ENCODE peak calls at places on chromosomes 16 and 17, in six cellular contexts. One of them, this sample, is unnamed.

GRCh38 chr17:75457047-75457654 is 716 bp downstream of the TMEM94 start:
- DNase-seq in astrocyte of the cerebellum: no peak
- DNase-seq in esophagus muscularis mucosa: no peak
- DNase-seq in lung: no peak
- DNase-seq in uterus: peak; percentile 52
- DNase-seq in mammary epithelial cell: peak; percentile 15
- DNase-seq in this sample: no peak

GRCh38 chr16:55496509-55497145 is 12.2 kb upstream of the LPCAT2 start:
- DNase-seq in astrocyte of the cerebellum: no peak
- DNase-seq in esophagus muscularis mucosa: peak; percentile 86
- DNase-seq in lung: peak; percentile 24
- DNase-seq in uterus: no peak
- DNase-seq in mammary epithelial cell: no peak
- DNase-seq in this sample: no peak

GRCh38 chr17:49567104-49567521 is 8.6 kb upstream of the NXPH3 start:
- DNase-seq in astrocyte of the cerebellum: no peak
- DNase-seq in esophagus muscularis mucosa: no peak
- DNase-seq in lung: no peak
- DNase-seq in uterus: peak; percentile 43
- DNase-seq in mammary epithelial cell: no peak
- DNase-seq in this sample: no peak

GRCh38 chr17:83089322-83090156 is 10.1 kb downstream of the METRNL start:
- DNase-seq in astrocyte of the cerebellum: no peak
- DNase-seq in esophagus muscularis mucosa: no peak
- DNase-seq in lung: no peak
- DNase-seq in uterus: no peak
- DNase-seq in mammary epithelial cell: no peak
- DNase-seq in this sample: no peak

GRCh38 chr17:44164476-44164875 is 6.0 kb upstream of the ASB16 start:
- DNase-seq in astrocyte of the cerebellum: no peak
- DNase-seq in esophagus muscularis mucosa: no peak
- DNase-seq in lung: no peak
- DNase-seq in uterus: no peak
- DNase-seq in mammary epithelial cell: no peak
- DNase-seq in this sample: no peak

GRCh38 chr16:11142951-11143740 is 112.9 kb downstream of the SOCS1 start:
- DNase-seq in astrocyte of the cerebellum: no peak
- DNase-seq in esophagus muscularis mucosa: no peak
- DNase-seq in lung: no peak
- DNase-seq in uterus: no peak
- DNase-seq in mammary epithelial cell: no peak
- DNase-seq in this sample: no peak

GRCh38 chr16:57923841-57924240 is 47.1 kb downstream of the CNGB1 start:
- DNase-seq in astrocyte of the cerebellum: no peak
- DNase-seq in esophagus muscularis mucosa: no peak
- DNase-seq in lung: no peak
- DNase-seq in uterus: no peak
- DNase-seq in mammary epithelial cell: no peak
- DNase-seq in this sample: no peak

GRCh38 chr17:61466246-61466645 is 14.0 kb downstream of the TBX4 start:
- DNase-seq in astrocyte of the cerebellum: no peak
- DNase-seq in esophagus muscularis mucosa: no peak
- DNase-seq in lung: no peak
- DNase-seq in uterus: peak; percentile 2
- DNase-seq in mammary epithelial cell: no peak
- DNase-seq in this sample: no peak

GRCh38 chr16:66443269-66443652 is 16.2 kb downstream of the BEAN1 start:
- DNase-seq in astrocyte of the cerebellum: peak; percentile 20
- DNase-seq in esophagus muscularis mucosa: no peak
- DNase-seq in lung: no peak
- DNase-seq in uterus: no peak
- DNase-seq in mammary epithelial cell: no peak
- DNase-seq in this sample: no peak

GRCh38 chr17:82180776-82181528 is 31.7 kb downstream of the CCDC57 start:
- DNase-seq in astrocyte of the cerebellum: no peak
- DNase-seq in esophagus muscularis mucosa: no peak
- DNase-seq in lung: no peak
- DNase-seq in uterus: no peak
- DNase-seq in mammary epithelial cell: no peak
- DNase-seq in this sample: no peak

GRCh38 chr17:27778193-27778592 is 22.1 kb downstream of the NOS2 start:
- DNase-seq in astrocyte of the cerebellum: peak; percentile 56
- DNase-seq in esophagus muscularis mucosa: no peak
- DNase-seq in lung: no peak
- DNase-seq in uterus: no peak
- DNase-seq in mammary epithelial cell: peak; percentile 81
- DNase-seq in this sample: no peak

GRCh38 chr16:50354629-50355456 is 13.9 kb downstream of the BRD7 start:
- DNase-seq in astrocyte of the cerebellum: no peak
- DNase-seq in esophagus muscularis mucosa: no peak
- DNase-seq in lung: no peak
- DNase-seq in uterus: no peak
- DNase-seq in mammary epithelial cell: no peak
- DNase-seq in this sample: no peak

GRCh38 chr16:29900102-29900887 is at the start of gene ASPHD1:
- DNase-seq in astrocyte of the cerebellum: no peak
- DNase-seq in esophagus muscularis mucosa: no peak
- DNase-seq in lung: peak; percentile 70
- DNase-seq in uterus: peak; percentile 76
- DNase-seq in mammary epithelial cell: peak; percentile 84
- DNase-seq in this sample: peak; percentile 64

GRCh38 chr16:61148930-61149329 is 887.3 kb downstream of the CDH8 start:
- DNase-seq in astrocyte of the cerebellum: no peak
- DNase-seq in esophagus muscularis mucosa: no peak
- DNase-seq in lung: no peak
- DNase-seq in uterus: no peak
- DNase-seq in mammary epithelial cell: no peak
- DNase-seq in this sample: no peak

GRCh38 chr17:1201132-1201702 is 21.4 kb upstream of the ABR start:
- DNase-seq in astrocyte of the cerebellum: no peak
- DNase-seq in esophagus muscularis mucosa: peak; percentile 78
- DNase-seq in lung: no peak
- DNase-seq in uterus: no peak
- DNase-seq in mammary epithelial cell: no peak
- DNase-seq in this sample: no peak

GRCh38 chr17:82213251-82214011 is 789 bp upstream of the CCDC57 start:
- DNase-seq in astrocyte of the cerebellum: peak; percentile 44
- DNase-seq in esophagus muscularis mucosa: no peak
- DNase-seq in lung: no peak
- DNase-seq in uterus: peak; percentile 66
- DNase-seq in mammary epithelial cell: peak; percentile 66
- DNase-seq in this sample: no peak

GRCh38 chr16:353404-354285 is 1.1 kb upstream of the AXIN1 start:
- DNase-seq in astrocyte of the cerebellum: no peak
- DNase-seq in esophagus muscularis mucosa: no peak
- DNase-seq in lung: no peak
- DNase-seq in uterus: peak; percentile 40
- DNase-seq in mammary epithelial cell: peak; percentile 38
- DNase-seq in this sample: no peak

GRCh38 chr16:351804-352520 is 561 bp downstream of the AXIN1 start:
- DNase-seq in astrocyte of the cerebellum: no peak
- DNase-seq in esophagus muscularis mucosa: no peak
- DNase-seq in lung: no peak
- DNase-seq in uterus: peak; percentile 47
- DNase-seq in mammary epithelial cell: no peak
- DNase-seq in this sample: no peak

GRCh38 chr16:354971-355441 is 2.5 kb upstream of the AXIN1 start:
- DNase-seq in astrocyte of the cerebellum: no peak
- DNase-seq in esophagus muscularis mucosa: no peak
- DNase-seq in lung: no peak
- DNase-seq in uterus: no peak
- DNase-seq in mammary epithelial cell: no peak
- DNase-seq in this sample: no peak

GRCh38 chr16:354286-354881 is 1.9 kb upstream of the AXIN1 start:
- DNase-seq in astrocyte of the cerebellum: no peak
- DNase-seq in esophagus muscularis mucosa: no peak
- DNase-seq in lung: no peak
- DNase-seq in uterus: no peak
- DNase-seq in mammary epithelial cell: peak; percentile 90
- DNase-seq in this sample: no peak

DNA sequence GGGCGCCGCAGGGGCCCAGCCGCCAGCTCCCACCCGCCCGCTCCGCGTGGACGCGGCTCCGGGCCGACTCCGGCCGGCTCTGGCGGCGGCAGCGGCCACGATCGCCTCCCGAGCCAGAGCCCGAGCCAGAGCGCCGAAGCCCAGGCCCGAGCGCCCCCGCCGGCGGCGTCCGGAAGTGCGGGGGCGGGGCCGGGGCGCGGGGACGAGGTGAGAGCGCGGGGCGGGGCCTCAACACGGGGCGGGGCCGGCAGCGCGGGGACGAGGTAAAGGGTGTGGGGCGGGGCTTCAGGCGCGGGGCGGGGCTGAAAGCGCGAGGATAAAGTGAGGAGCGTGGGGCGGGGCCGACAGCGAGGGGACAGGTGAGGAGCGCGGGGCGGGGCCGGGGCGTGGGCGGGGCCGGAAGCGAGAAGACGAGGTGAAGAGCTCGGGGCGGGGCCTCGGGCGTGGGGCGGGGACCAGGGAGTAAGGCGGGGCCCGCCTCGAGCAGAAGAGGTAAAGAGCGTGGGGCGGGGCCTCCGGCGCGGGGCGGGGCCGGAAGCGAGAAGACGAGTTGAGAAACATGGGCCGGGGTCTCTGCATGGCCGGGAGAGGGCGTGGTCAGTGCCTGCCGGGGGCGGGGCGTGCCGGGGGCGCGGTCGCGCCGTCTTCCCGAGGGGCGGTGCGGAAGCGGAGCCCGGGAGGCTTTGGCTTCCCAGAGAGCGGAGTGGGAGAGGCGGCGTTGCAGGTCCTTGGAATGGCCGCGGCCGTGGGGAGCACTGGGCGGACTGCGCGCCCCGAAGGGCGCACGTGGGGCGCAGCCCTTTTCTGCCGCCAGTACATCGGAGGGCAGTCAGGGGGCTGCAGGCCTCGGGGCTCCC is at the start of gene AXIN1:
- DNase-seq in astrocyte of the cerebellum: peak; percentile 76
- DNase-seq in esophagus muscularis mucosa: peak; percentile 100
- DNase-seq in lung: peak; percentile 100
- DNase-seq in uterus: peak; percentile 99
- DNase-seq in mammary epithelial cell: peak; percentile 97
- DNase-seq in this sample: peak; percentile 76
- TF ChIP-seq CTCF in astrocyte of the cerebellum: peak; percentile 35
- TF ChIP-seq CTCF in esophagus muscularis mucosa: peak; percentile 79
- TF ChIP-seq CTCF in lung: peak; percentile 34
- TF ChIP-seq CTCF in uterus: peak; percentile 61
- TF ChIP-seq CTCF in mammary epithelial cell: peak; percentile 5
- TF ChIP-seq CTCF in this sample: no peak

DNA sequence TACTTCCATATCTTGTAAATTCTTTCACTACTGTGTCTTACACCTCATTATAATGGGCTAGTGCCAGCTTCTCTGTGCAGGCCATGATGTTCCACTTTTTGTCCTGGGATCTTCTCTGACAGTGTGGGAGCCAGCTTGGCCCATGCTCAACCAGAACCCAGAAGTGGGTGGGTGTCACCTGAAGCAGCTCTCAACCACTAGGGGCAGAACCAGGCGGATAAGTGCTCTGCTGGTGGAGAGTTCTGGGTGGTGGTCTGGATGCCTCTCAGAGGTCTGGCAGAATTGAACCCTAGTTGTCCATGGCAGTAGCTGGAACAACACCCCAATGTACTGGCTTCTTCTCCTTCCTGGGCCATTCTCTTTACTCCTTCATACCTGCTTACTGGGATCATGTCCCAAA is 254.1 kb upstream of the N4BP1 start:
- DNase-seq in astrocyte of the cerebellum: no peak
- DNase-seq in esophagus muscularis mucosa: no peak
- DNase-seq in lung: no peak
- DNase-seq in uterus: no peak
- DNase-seq in mammary epithelial cell: no peak
- DNase-seq in this sample: no peak
- TF ChIP-seq CTCF in astrocyte of the cerebellum: no peak
- TF ChIP-seq CTCF in esophagus muscularis mucosa: no peak
- TF ChIP-seq CTCF in lung: no peak
- TF ChIP-seq CTCF in uterus: no peak
- TF ChIP-seq CTCF in mammary epithelial cell: no peak
- TF ChIP-seq CTCF in this sample: no peak

DNA sequence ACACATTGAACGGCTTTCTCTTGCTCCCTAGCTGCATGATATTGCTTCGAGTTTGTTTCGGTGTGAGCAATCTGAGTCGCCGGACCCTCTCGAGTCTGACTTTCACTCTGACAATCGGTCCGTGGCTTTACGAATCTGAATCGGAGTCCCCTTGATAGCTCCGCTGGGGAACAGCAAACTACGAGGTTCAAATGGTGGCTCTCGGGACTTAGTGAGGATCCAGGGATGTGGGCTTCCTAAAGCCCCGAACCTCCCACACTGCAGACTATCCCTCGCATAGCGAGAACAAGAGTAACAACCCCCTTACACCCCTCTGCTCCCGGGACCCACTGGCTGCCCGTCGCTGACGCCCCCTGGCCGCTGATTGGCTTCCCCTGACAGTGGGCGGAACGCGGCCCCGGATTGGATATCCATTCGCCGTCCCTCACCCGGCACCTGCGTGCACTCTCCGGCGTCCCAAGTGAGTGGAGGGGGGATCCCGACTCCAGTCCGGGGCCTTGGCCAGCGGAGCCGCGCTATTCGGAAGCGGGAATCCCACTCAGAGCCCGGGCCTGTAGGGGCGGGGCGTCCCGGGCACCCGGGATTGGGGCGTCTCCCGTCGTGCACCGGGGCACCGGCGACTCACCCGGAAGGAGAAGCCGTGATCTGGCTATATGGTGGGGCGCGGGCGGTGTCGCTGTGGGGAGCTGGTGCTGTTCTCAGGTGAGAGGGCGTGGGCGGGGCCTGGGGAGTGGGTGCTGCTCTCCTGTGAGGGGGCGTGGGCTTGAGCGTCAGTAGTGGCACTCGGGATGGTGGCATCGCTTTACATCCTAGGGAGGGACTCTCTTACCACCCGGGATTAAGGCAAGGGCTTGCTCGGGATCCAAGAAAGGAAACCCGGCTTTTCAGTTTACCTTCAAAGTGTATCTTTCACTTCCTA is at the start of gene SNX11:
- DNase-seq in astrocyte of the cerebellum: peak; percentile 64
- DNase-seq in esophagus muscularis mucosa: peak; percentile 99
- DNase-seq in lung: peak; percentile 92
- DNase-seq in uterus: peak; percentile 84
- DNase-seq in mammary epithelial cell: peak; percentile 92
- DNase-seq in this sample: peak; percentile 66
- TF ChIP-seq CTCF in astrocyte of the cerebellum: peak; percentile 2
- TF ChIP-seq CTCF in esophagus muscularis mucosa: no peak
- TF ChIP-seq CTCF in lung: no peak
- TF ChIP-seq CTCF in uterus: peak; percentile 3
- TF ChIP-seq CTCF in mammary epithelial cell: no peak
- TF ChIP-seq CTCF in this sample: no peak

DNA sequence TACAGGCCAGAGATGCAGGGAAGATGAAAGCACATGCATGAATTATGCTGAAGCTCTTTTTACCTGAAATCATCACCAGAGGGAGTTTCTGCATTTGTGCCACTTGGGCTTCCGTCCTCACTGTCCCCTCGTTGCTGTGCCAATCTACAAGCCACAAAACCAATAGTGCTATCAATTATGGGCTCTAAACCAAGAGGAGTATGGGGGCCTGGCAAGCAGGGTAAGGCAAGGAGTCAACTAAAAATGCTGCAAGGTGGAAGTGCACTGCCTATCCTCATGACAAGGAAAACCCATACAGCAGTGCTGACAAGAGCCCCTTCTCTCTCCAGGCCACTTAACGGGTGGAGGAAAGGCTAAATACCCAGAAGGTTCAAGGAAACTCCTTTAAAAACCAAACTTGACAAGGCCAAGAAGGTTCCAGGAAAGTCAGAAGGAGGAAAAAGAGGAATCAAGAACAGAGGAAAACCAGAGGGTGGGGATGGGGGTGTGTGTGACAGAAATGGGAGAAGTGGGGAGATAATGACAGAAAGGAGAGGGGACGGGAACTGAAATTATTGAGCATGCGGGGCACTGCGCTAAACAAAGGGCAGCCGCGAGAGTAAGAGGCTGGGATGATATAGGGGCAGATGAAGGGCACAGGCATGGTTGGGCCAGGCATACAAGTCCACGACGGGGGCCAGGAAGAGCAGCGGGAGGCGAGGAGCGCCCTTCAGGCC is 674 bp downstream of the C17orf75 start:
- DNase-seq in astrocyte of the cerebellum: no peak
- DNase-seq in esophagus muscularis mucosa: no peak
- DNase-seq in lung: no peak
- DNase-seq in uterus: no peak
- DNase-seq in mammary epithelial cell: peak; percentile 21
- DNase-seq in this sample: no peak
- TF ChIP-seq CTCF in astrocyte of the cerebellum: peak; percentile 36
- TF ChIP-seq CTCF in esophagus muscularis mucosa: no peak
- TF ChIP-seq CTCF in lung: no peak
- TF ChIP-seq CTCF in uterus: no peak
- TF ChIP-seq CTCF in mammary epithelial cell: peak; percentile 8
- TF ChIP-seq CTCF in this sample: no peak